ENCODE peak calls at places on chromosomes 6 and 20, in ten cellular contexts. C, X, V, R, D, Y, U, E, B and H are unnamed samples.

GRCh38 chr6:11762782-11763459 is 15.7 kb downstream of the ADTRP start:
- DNase-seq in Y (no peak), C (no peak), V (no peak), X (no peak), D (no peak), R (no peak), B (no peak), U (no peak), E (no peak), H (no peak)

GRCh38 chr6:44094403-44095242 is 32.6 kb downstream of the MRPL14 start:
- DNase-seq in B (no peak), E (no peak), U (no peak), D (no peak), X (no peak), Y (no peak), V (no peak), R (peak), C (no peak), H (no peak)

GRCh38 chr6:1825277-1825676 is 215.6 kb downstream of the FOXC1 start:
- DNase-seq in B (no peak), V (no peak), U (no peak), Y (no peak), C (no peak), D (no peak), E (no peak), X (no peak), R (no peak), H (no peak)

GRCh38 chr20:44358776-44359175 is 3.3 kb downstream of the HNF4A start:
- DNase-seq in R (no peak), C (no peak), X (no peak), U (no peak), V (no peak), E (no peak), B (no peak), D (no peak), Y (no peak), H (no peak)

GRCh38 chr6:74534485-74535211 is 671.2 kb downstream of the COL12A1 start:
- DNase-seq in X (no peak), R (peak), U (no peak), Y (peak), V (no peak), D (no peak), E (no peak), C (no peak), B (no peak), H (no peak)

GRCh38 chr6:63245908-63246307 is 34.6 kb downstream of the FKBP1C start:
- DNase-seq in E (no peak), V (no peak), Y (no peak), C (no peak), R (no peak), D (no peak), X (no peak), B (no peak), U (no peak), H (no peak)

GRCh38 chr6:155234687-155235543 is 28.9 kb upstream of the CLDN20 start:
- DNase-seq in U (no peak), V (no peak), Y (no peak), E (no peak), R (no peak), B (no peak), X (no peak), D (no peak), C (no peak), H (no peak)

GRCh38 chr6:135962731-135963130 is 111.2 kb downstream of the PDE7B start:
- DNase-seq in R (no peak), U (no peak), B (no peak), X (no peak), Y (no peak), E (no peak), D (no peak), V (no peak), C (peak), H (no peak)

GRCh38 chr20:3350412-3350811 is 57.1 kb downstream of the DNAAF9 start:
- DNase-seq in B (no peak), D (no peak), R (no peak), Y (no peak), E (no peak), C (no peak), V (no peak), X (no peak), U (no peak), H (no peak)

GRCh38 chr6:99614430-99615161 is 8.0 kb downstream of the PRDM13 start:
- DNase-seq in B (peak), R (peak), C (no peak), X (no peak), D (no peak), V (no peak), E (no peak), Y (no peak), U (no peak), H (peak)

GRCh38 chr6:62328607-62329006 is 42.6 kb upstream of the KHDRBS2 start:
- DNase-seq in E (no peak), D (no peak), X (no peak), Y (no peak), U (no peak), V (no peak), B (no peak), R (no peak), C (no peak), H (no peak)

GRCh38 chr6:68256391-68256790 is 378.7 kb upstream of the ADGRB3 start:
- DNase-seq in R (no peak), B (no peak), U (no peak), Y (no peak), V (no peak), C (no peak), D (no peak), E (no peak), X (no peak), H (no peak)